ENCODE peak calls at places on chromosomes 6 and 20, in nine cellular contexts. S, A, O, M, K, E, C, Z and G are unnamed samples.

GRCh38 chr6:42984924-42985475 is 630 bp downstream of the PPP2R5D start:
- DNase-seq in S (no peak), A (peak), O (peak), M (peak), K (no peak), E (no peak), C (no peak), Z (peak), G (no peak)

GRCh38 chr20:57282691-57283361 is 16.4 kb upstream of the BMP7 start:
- DNase-seq in S (no peak), A (no peak), O (peak), M (no peak), K (no peak), E (no peak), C (no peak), Z (peak), G (no peak)

GRCh38 chr6:118876201-118876600 is 17.8 kb upstream of the ASF1A start:
- DNase-seq in S (no peak), A (no peak), O (no peak), M (no peak), K (no peak), E (no peak), C (no peak), Z (no peak), G (no peak)

GRCh38 chr6:91569071-91569470 is 982.2 kb upstream of the MAP3K7 start:
- DNase-seq in S (no peak), A (peak), O (no peak), M (no peak), K (no peak), E (no peak), C (no peak), Z (no peak), G (no peak)

GRCh38 chr6:37289931-37290330 is 32.0 kb upstream of the TMEM217 start:
- DNase-seq in S (no peak), A (no peak), O (no peak), M (no peak), K (no peak), E (no peak), C (no peak), Z (no peak), G (no peak)

GRCh38 chr6:133042550-133043120 is 198.5 kb upstream of the EYA4 start:
- DNase-seq in S (no peak), A (no peak), O (no peak), M (no peak), K (no peak), E (no peak), C (no peak), Z (no peak), G (no peak)

GRCh38 chr20:7981374-7981773 is 38.2 kb downstream of the TMX4 start:
- DNase-seq in S (no peak), A (no peak), O (no peak), M (no peak), K (no peak), E (no peak), C (no peak), Z (no peak), G (no peak)

GRCh38 chr6:131103869-131104268 is 31.4 kb upstream of the AKAP7 start:
- DNase-seq in S (no peak), A (no peak), O (no peak), M (no peak), K (no peak), E (no peak), C (no peak), Z (no peak), G (no peak)

GRCh38 chr20:37518606-37519507 is 2.2 kb upstream of the NNAT start:
- DNase-seq in S (no peak), A (no peak), O (peak), M (no peak), K (peak), E (no peak), C (no peak), Z (no peak), G (peak)

GRCh38 chr20:2103454-2104153 is 2.0 kb downstream of the STK35 start:
- DNase-seq in S (no peak), A (peak), O (peak), M (no peak), K (no peak), E (no peak), C (no peak), Z (no peak), G (no peak)

GRCh38 chr6:6758915-6759654 is 170.6 kb downstream of the LY86 start:
- DNase-seq in S (peak), A (peak), O (peak), M (peak), K (peak), E (peak), C (no peak), Z (no peak), G (no peak)

GRCh38 chr20:37383229-37383989 is 37.5 kb downstream of the SRC start:
- DNase-seq in S (peak), A (peak), O (no peak), M (no peak), K (peak), E (no peak), C (no peak), Z (peak), G (no peak)

GRCh38 chr6:92810913-92811312 is 608.4 kb downstream of the EPHA7 start:
- DNase-seq in S (peak), A (peak), O (peak), M (peak), K (no peak), E (no peak), C (peak), Z (no peak), G (no peak)

GRCh38 chr6:42451146-42451594 is 556 bp downstream of the TRERF1 start:
- DNase-seq in S (no peak), A (peak), O (no peak), M (no peak), K (no peak), E (no peak), C (peak), Z (no peak), G (no peak)

GRCh38 chr6:105844275-105844848 is 241.8 kb upstream of the PRDM1 start:
- DNase-seq in S (no peak), A (peak), O (no peak), M (no peak), K (peak), E (no peak), C (no peak), Z (peak), G (no peak)

GRCh38 chr6:48486876-48487275 is 375.9 kb upstream of the PTCHD4 start:
- DNase-seq in S (no peak), A (no peak), O (no peak), M (no peak), K (no peak), E (no peak), C (no peak), Z (peak), G (no peak)

GRCh38 chr6:152380351-152380767 is 256.8 kb downstream of the SYNE1 start:
- DNase-seq in S (no peak), A (peak), O (no peak), M (no peak), K (no peak), E (no peak), C (no peak), Z (no peak), G (no peak)

DNA sequence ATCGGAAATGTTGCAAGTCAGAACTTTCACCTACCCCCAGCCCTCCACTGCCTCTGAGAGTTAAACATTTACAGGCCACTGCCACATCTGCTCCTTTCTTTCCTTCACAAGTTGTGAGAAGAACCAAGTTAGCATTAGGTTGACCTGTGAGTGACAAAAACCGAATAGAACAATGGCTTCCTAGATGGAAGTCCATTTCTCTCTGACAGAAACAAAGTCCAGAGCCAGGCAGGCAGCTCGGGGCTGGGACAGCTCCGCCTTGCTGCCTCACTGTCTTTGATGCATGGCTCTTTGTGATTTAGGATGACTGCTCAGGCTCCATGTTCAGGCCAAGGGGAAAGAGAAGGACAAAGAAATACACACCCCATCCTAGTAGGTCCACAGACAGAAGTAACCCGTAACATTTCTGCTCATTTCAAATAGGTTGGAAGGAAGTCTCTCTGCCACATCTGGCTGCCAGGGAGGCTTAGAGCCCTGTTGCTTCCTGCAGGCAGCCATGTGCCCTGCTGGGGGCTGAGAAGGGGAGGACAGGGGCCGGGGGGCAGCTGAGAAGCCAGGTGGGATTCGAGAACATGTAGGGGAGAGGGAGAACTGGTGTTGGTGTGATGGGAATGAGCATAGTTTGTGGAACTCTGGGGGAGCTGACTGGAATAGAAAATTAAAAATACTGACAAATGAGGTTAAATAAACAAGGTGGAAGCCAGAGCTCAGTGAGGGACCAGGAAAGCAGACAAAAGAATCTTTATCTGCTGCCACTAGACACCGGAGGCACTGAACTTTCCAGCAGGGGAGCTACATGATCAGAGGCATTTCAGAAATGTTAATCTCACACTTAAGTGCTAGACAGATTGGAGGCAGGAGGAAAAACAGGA is 19.5 kb upstream of the IER3 start:
- DNase-seq in S (no peak), A (no peak), O (peak), M (no peak), K (no peak), E (no peak), C (no peak), Z (no peak), G (no peak)
- TF ChIP-seq CTCF in S (no peak), A (no peak), O (no peak), M (no peak), K (no peak), E (no peak), C (no peak), Z (peak), G (no peak)

GRCh38 chr20:61437280-61438206 is 185.5 kb downstream of the CDH4 start:
- DNase-seq in S (no peak), A (peak), O (peak), M (no peak), K (no peak), E (no peak), C (no peak), Z (peak), G (no peak)
- H3K4me3 ChIP-seq in S (no peak), A (no peak), O (peak), M (no peak), K (no peak), E (no peak), C (no peak), Z (no peak), G (no peak)

GRCh38 chr20:53030061-53030460 is 57.9 kb downstream of the TSHZ2 start:
- DNase-seq in S (no peak), A (no peak), O (no peak), M (no peak), K (no peak), E (no peak), C (no peak), Z (no peak), G (no peak)
- TF ChIP-seq CTCF in S (no peak), A (no peak), O (no peak), M (no peak), K (no peak), E (no peak), C (no peak), Z (no peak), G (no peak)

GRCh38 chr6:135181333-135182119 is 418 bp downstream of the MYB start:
- DNase-seq in S (no peak), A (peak), O (peak), M (no peak), K (no peak), E (peak), C (no peak), Z (no peak), G (no peak)

GRCh38 chr6:135182993-135183531 is 2.0 kb downstream of the MYB start:
- DNase-seq in S (no peak), A (no peak), O (peak), M (peak), K (no peak), E (peak), C (no peak), Z (peak), G (peak)

GRCh38 chr6:135182120-135182992 is 1.2 kb downstream of the MYB start:
- DNase-seq in S (no peak), A (peak), O (peak), M (no peak), K (no peak), E (peak), C (no peak), Z (no peak), G (peak)

GRCh38 chr6:135180458-135181332 is at the start of gene MYB:
- DNase-seq in S (no peak), A (peak), O (peak), M (peak), K (no peak), E (peak), C (no peak), Z (peak), G (peak)

GRCh38 chr6:135179920-135180457 is 1.1 kb upstream of the MYB start:
- DNase-seq in S (no peak), A (peak), O (no peak), M (no peak), K (no peak), E (no peak), C (no peak), Z (no peak), G (no peak)
- H3K4me3 ChIP-seq in S (peak), A (no peak), O (peak), M (peak), K (peak), E (no peak), C (peak), Z (no peak), G (peak)

GRCh38 chr6:158068156-158068892 is 86.7 kb downstream of the SYNJ2 start:
- DNase-seq in S (no peak), A (no peak), O (no peak), M (no peak), K (no peak), E (no peak), C (no peak), Z (peak), G (no peak)
- TF ChIP-seq CTCF in S (no peak), A (no peak), O (no peak), M (no peak), K (no peak), E (no peak), C (no peak), Z (no peak), G (no peak)

DNA sequence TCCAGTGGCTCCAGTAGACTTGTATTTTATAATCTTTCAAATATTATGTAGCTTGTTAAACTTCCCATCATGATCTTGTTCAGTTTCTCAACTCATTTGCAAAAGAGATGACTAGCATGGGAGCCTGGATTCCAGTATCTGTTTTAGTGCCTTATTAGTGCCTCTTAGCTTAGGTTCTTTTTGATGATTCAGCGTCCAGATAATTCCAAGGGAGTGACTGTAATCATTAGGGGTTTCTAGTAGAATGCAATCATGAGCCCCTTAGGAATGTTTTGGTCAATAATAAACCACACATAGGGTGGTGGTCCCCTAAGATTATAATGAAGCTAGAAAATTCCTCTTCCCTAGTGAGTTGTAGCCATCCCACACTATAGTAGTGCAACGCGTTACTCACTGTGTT is 7.0 kb downstream of the CD2AP start:
- DNase-seq in S (peak), A (peak), O (no peak), M (no peak), K (no peak), E (no peak), C (no peak), Z (no peak), G (no peak)
- H3K4me3 ChIP-seq in S (no peak), A (no peak), O (no peak), M (no peak), K (no peak), E (no peak), C (no peak), Z (no peak), G (no peak)

GRCh38 chr20:63059684-63060056 is 52.9 kb upstream of the BHLHE23 start:
- DNase-seq in S (no peak), A (no peak), O (no peak), M (no peak), K (peak), E (peak), C (no peak), Z (peak), G (peak)
- TF ChIP-seq CTCF in S (no peak), A (no peak), O (no peak), M (no peak), K (no peak), E (no peak), C (no peak), Z (no peak), G (no peak)